ENCODE peak calls at places on chromosomes 13 and 19, in five cellular contexts. K is neural progenitor cell, N is fibroblast of villous mesenchyme, M is heart right ventricle, T is HFF-Myc. V is an unnamed sample.

GRCh38 chr13:112144616-112145220 is 77.8 kb downstream of the SOX1 start:
- DNase-seq in K (no peak), M (no peak), N (no peak), T (no peak), V (no peak)

GRCh38 chr13:113520571-113520970 is 30.1 kb upstream of the DCUN1D2 start:
- DNase-seq in N (no peak), K (no peak), T (no peak), M (no peak), V (no peak)

GRCh38 chr13:20136781-20137703 is 23.8 kb downstream of the GJA3 start:
- DNase-seq in K (peak), M (no peak), T (no peak), N (no peak), V (peak)

GRCh38 chr13:73835138-73835721 is 299.0 kb downstream of the KLF12 start:
- DNase-seq in M (no peak), N (peak), T (peak), K (peak), V (no peak)

GRCh38 chr19:575527-576506 is 3.4 kb downstream of the BSG start:
- DNase-seq in M (peak), K (no peak), T (no peak), N (peak), V (no peak)

GRCh38 chr13:28324181-28324789 is 170.6 kb downstream of the FLT1 start:
- DNase-seq in T (no peak), M (peak), N (peak), K (peak), V (peak)

GRCh38 chr19:1606138-1606651 is 933 bp upstream of the UQCR11 start:
- DNase-seq in T (no peak), N (no peak), M (no peak), K (no peak), V (no peak)

GRCh38 chr19:17719730-17720486 is 628 bp downstream of the MAP1S start:
- DNase-seq in N (no peak), M (no peak), T (no peak), K (peak), V (no peak)

GRCh38 chr13:25372275-25373081 is 704 bp downstream of the ATP8A2 start:
- DNase-seq in M (no peak), K (peak), N (no peak), T (no peak), V (peak)

GRCh38 chr19:14114854-14115253 is 2.7 kb downstream of the PRKACA start:
- DNase-seq in T (no peak), M (peak), K (peak), N (no peak), V (peak)

GRCh38 chr13:46129955-46130354 is 25.1 kb upstream of the CPB2 start:
- DNase-seq in N (no peak), M (no peak), T (no peak), K (no peak), V (no peak)
- TF ChIP-seq CTCF in N (no peak), M (no peak), T (no peak), K (no peak), V (no peak)

DNA sequence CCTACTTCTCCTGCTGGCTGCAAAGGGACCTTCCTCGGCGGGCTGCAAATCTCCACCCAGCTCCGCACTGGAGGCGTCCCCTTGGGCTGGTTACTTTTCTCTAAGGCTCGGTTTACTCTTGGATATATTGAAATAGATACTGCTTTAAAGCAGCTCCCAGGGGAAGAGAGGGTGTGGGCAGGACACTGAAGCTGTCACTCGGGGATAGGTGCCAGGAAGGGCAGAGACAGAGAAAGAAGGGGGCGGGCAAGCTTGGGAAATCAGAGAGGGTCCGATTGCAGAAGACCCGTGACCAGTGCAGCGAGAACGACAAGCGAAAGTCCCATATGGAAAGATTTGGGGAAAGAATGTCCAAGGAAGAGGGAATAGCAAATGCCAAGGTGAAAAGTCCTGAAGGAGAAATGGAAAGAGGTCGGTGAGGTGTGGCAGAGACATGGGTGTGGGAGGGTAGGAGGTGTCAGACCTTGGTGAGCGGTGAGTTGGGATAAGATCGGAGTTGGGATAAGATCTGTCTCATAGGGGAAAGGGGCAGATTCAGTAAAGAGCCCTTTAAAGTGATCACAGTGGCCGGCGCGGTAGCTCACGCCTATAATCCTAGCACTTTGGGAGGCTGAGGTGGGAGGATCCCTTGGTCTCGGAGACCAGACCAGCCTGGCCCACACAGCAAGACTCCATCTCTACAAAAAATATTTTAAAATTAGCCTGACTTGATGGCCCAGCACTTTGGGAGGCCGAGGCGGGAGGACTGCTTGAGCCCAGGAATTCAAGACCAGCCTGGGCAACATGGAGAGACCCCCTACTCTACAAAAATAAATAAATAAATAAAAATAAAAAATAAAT is 618 bp downstream of the THSD8 start:
- DNase-seq in T (no peak), N (no peak), K (no peak), M (no peak), V (no peak)
- TF ChIP-seq CTCF in T (no peak), N (no peak), K (no peak), M (no peak), V (no peak)

GRCh38 chr19:56822755-56823154 is 17.8 kb downstream of the PEG3 start:
- DNase-seq in K (no peak), N (no peak), M (no peak), T (no peak), V (no peak)

GRCh38 chr19:56821209-56821608 is 19.3 kb downstream of the PEG3 start:
- DNase-seq in K (no peak), M (no peak), T (no peak), N (no peak), V (no peak)

GRCh38 chr19:56823417-56823816 is 17.1 kb downstream of the PEG3 start:
- DNase-seq in M (no peak), N (no peak), T (no peak), K (no peak), V (no peak)

GRCh38 chr19:56821675-56822074 is 18.9 kb downstream of the PEG3 start:
- DNase-seq in M (no peak), T (no peak), K (no peak), N (no peak), V (no peak)

DNA sequence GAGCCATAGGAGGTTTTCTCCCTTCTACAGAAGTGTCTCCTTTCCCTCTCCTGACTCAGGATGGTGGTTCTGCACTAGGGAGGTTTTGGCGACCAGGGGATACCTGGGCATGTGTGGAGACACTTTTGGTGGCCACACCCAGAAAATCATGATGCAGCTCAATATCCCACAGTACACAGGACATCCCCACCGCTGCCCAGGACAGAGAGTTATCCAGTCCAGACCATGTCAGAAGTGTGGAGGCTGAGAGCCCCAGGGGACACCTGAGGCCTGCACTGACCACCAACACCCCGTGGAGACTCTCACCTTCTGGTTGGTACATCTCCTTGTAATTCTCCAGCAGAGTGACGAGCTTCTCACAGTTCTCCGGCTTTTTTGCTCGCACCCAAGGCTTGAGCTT is 16.6 kb downstream of the PEG3 start:
- DNase-seq in M (no peak), K (no peak), T (no peak), N (no peak), V (no peak)
- TF ChIP-seq CTCF in M (no peak), K (no peak), T (no peak), N (no peak), V (no peak)

GRCh38 chr19:47693489-47693888 is 19.7 kb upstream of the EHD2 start:
- DNase-seq in N (no peak), T (no peak), K (no peak), M (no peak), V (no peak)
- TF ChIP-seq CTCF in N (no peak), T (no peak), K (no peak), M (no peak), V (no peak)

GRCh38 chr19:38421856-38422255 is 4.2 kb downstream of the RASGRP4 start:
- DNase-seq in N (no peak), K (no peak), M (no peak), T (no peak), V (no peak)

GRCh38 chr19:38417146-38417543 is 8.9 kb downstream of the RASGRP4 start:
- DNase-seq in T (no peak), K (no peak), M (no peak), N (no peak), V (no peak)

GRCh38 chr19:38420935-38421334 is 5.1 kb downstream of the RASGRP4 start:
- DNase-seq in M (no peak), K (no peak), N (no peak), T (no peak), V (no peak)

GRCh38 chr19:38413416-38413815 is 10.5 kb downstream of the FAM98C start:
- DNase-seq in K (no peak), T (no peak), M (no peak), N (no peak), V (no peak)

GRCh38 chr19:38417544-38418506 is 8.2 kb downstream of the RASGRP4 start:
- DNase-seq in K (peak), T (no peak), M (peak), N (peak), V (peak)
- TF ChIP-seq CTCF in K (peak), T (no peak), M (no peak), N (no peak), V (peak)

DNA sequence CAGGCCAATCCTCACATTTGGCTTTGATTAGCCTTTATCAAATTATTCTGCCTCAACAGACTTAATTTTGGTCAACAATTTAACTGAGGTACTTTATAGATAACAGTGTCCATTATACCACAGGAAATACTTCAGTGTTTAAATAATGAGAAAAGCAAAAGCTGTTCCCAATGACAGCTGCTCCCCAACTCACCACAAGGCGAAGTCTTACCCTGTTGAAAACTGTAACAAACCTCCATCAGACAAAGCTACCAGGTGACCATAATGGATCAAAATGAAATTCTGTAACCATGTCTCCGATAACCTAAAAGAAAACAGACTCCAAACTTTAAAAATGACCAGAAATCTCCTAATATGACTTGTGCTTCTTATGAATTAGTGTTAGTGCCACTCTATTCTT is 50.3 kb downstream of the ZNF44 start:
- DNase-seq in N (no peak), M (no peak), T (no peak), K (peak), V (no peak)
- TF ChIP-seq CTCF in N (peak), M (no peak), T (no peak), K (no peak), V (peak)

DNA sequence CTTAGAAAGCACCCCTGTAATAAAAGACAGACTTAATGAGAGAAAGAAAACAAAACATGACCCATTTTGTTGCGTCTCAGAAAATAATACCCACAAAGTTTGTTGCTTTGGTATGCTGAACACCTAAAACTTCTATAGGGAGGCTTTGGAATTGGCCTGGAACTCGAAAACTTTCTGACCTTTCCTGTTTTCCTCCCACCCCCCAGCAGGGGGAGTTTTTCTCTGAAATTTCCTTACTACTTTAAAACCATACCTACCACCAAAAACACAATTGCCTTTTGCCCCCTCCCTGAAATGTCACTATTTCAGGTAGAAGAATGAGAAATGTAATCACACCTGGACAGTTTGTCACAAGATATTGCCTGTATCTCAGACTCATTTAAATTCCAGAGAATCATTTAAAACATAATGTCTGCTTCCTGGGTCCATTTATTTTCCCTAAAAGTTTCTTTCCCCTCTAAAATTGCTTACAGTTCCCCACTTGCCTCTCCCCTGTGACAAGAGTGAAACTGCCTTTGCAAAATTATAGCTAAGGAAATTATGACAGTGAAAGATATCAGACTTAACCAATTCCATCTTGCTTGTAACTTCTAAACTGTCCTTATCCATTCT is 2700.2 kb downstream of the PCDH9 start:
- DNase-seq in N (no peak), M (no peak), K (peak), T (no peak), V (no peak)
- TF ChIP-seq CTCF in N (peak), M (peak), K (peak), T (peak), V (peak)

V was measured in neural crest cell.